ENCODE peak calls at places on chromosome 3, in nine cellular contexts. J, P, Y, L, D, H, G, I and Z are unnamed samples. For H3K36me3 and H3K4me1, the result is how much of the 10 kb centered on the place peaks cover.

GRCh38 chr3:71416868-71417267 is 166.7 kb downstream of the FOXP1 start:
- DNase-seq in P (no peak), L (no peak), H (no peak), I (no peak), D (no peak), Y (no peak), J (no peak), G (no peak), Z (no peak)

GRCh38 chr3:127803619-127804018 is 18.7 kb downstream of the MGLL start:
- DNase-seq in L (no peak), H (no peak), J (peak), Y (no peak), P (no peak), D (no peak), I (peak), G (no peak), Z (no peak)

GRCh38 chr3:29936054-29936453 is 655.2 kb downstream of the RBMS3 start:
- DNase-seq in P (no peak), G (no peak), Y (no peak), L (no peak), H (no peak), I (no peak), J (no peak), D (no peak), Z (no peak)

GRCh38 chr3:32564195-32564594 is 6.5 kb downstream of the DYNC1LI1 start:
- DNase-seq in D (no peak), Y (no peak), J (no peak), H (no peak), G (no peak), I (no peak), L (no peak), P (no peak), Z (no peak)

GRCh38 chr3:156553705-156554356 is 1.1 kb downstream of the SSR3 start:
- DNase-seq in H (no peak), J (no peak), P (no peak), I (no peak), L (no peak), Y (no peak), D (no peak), G (no peak), Z (peak)

GRCh38 chr3:120348065-120348980 is 831 bp downstream of the LRRC58 start:
- DNase-seq in Y (peak), L (no peak), P (no peak), G (no peak), H (no peak), D (no peak), J (no peak), I (no peak), Z (no peak)

GRCh38 chr3:186588619-186589018 is 18.1 kb downstream of the DNAJB11 start:
- DNase-seq in D (no peak), G (no peak), J (no peak), I (no peak), Y (no peak), P (no peak), L (no peak), H (no peak), Z (no peak)

GRCh38 chr3:47664519-47664918 is 85.9 kb upstream of the CSPG5 start:
- DNase-seq in H (no peak), P (no peak), D (no peak), Y (no peak), G (no peak), J (no peak), L (no peak), I (no peak), Z (no peak)

GRCh38 chr3:31777092-31777491 is 204.0 kb downstream of the OSBPL10 start:
- DNase-seq in I (no peak), L (no peak), D (no peak), H (no peak), Y (no peak), J (no peak), P (no peak), G (no peak), Z (no peak)

GRCh38 chr3:129688310-129688895 is 81.9 kb upstream of the PLXND1 start:
- DNase-seq in L (peak), H (peak), J (no peak), D (peak), G (peak), P (peak), I (no peak), Y (peak), Z (peak)

GRCh38 chr3:172701758-172702157 is 9.1 kb downstream of the NCEH1 start:
- DNase-seq in D (no peak), Y (no peak), I (no peak), L (no peak), P (no peak), H (no peak), G (no peak), J (no peak), Z (no peak)
- H3K36me3 ChIP-seq in D (under half), Y (under half), I (under half), L (under half), P (under half), H (under half), G (under half), J (under half), Z (under half)

GRCh38 chr3:134364061-134364935 is 9.9 kb downstream of the AMOTL2 start:
- DNase-seq in G (peak), D (peak), J (no peak), P (peak), I (no peak), L (peak), H (peak), Y (peak), Z (peak)
- H3K4me1 ChIP-seq in G (half or more), D (half or more), J (half or more), P (half or more), I (half or more), L (half or more), H (half or more), Y (half or more), Z (under half)

GRCh38 chr3:123096126-123096525 is 29.3 kb downstream of the PDIA5 start:
- DNase-seq in P (no peak), H (peak), Y (no peak), I (no peak), D (peak), G (no peak), J (no peak), L (no peak), Z (no peak)
- H3K36me3 ChIP-seq in P (half or more), H (under half), Y (under half), I (under half), D (under half), G (under half), J (under half), L (under half), Z (under half)

DNA sequence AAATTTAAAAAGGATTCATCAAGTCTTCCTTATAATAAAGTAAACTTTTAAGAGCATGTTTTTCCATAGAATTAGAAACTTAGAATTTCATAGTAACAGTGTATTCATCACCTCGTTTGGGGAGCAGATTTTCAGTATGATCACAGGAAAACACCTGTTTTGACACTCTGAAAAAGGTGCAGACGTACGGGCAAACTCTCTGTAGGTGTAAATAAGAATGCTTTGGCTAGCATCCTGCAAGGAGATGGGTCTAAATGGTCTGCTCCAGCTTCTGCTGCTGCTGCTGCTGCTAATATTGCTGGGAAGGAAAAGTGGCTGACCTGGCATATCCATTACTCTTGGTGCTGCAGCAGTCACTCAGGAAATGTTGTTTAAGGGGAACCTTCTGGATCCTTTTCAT is 66.0 kb downstream of the MBNL1 start:
- DNase-seq in H (no peak), P (no peak), Y (no peak), G (no peak), I (no peak), L (no peak), D (no peak), J (no peak), Z (no peak)
- H3K4me1 ChIP-seq in H (under half), P (under half), Y (under half), G (half or more), I (under half), L (half or more), D (half or more), J (under half), Z (under half)